ENCODE peak calls at places on chromosomes 4 and X, in nine cellular contexts. W is progenitor cell of endocrine pancreas; A is suprapubic skin; I is CD8-positive, alpha-beta T cell; X is AG09309; H is choroid plexus epithelial cell; E is upper lobe of right lung; V is glutamatergic neuron; T is psoas muscle. S is an unnamed sample.

GRCh38 chrX:15988661-15989603 is 134.3 kb upstream of the AP1S2 start:
- DNase-seq in T (no peak), V (no peak), W (no peak), E (no peak), H (peak; percentile 53), X (peak; percentile 25), I (no peak), A (no peak), S (no peak)

GRCh38 chr4:2962099-2962455 is 1.1 kb downstream of the NOP14 start:
- DNase-seq in I (peak; percentile 60), H (no peak), E (no peak), W (no peak), T (no peak), X (no peak), V (no peak), A (no peak), S (no peak)

GRCh38 chr4:9996319-9997110 is 24.8 kb downstream of the SLC2A9 start:
- DNase-seq in X (no peak), E (no peak), V (no peak), A (no peak), I (no peak), W (no peak), H (peak; percentile 80), T (no peak), S (no peak)

GRCh38 chr4:1722551-1723071 is 1.3 kb downstream of the TACC3 start:
- DNase-seq in T (peak; percentile 49), H (no peak), X (no peak), E (no peak), W (no peak), I (no peak), V (no peak), A (peak; percentile 63), S (no peak)

GRCh38 chr4:128823025-128823661 is 13.6 kb downstream of the JADE1 start:
- DNase-seq in W (no peak), T (no peak), E (no peak), X (peak; percentile 92), A (no peak), I (no peak), V (no peak), H (peak; percentile 81), S (no peak)

GRCh38 chrX:147877726-147878125 is 34.0 kb upstream of the FMR1 start:
- DNase-seq in X (no peak), A (no peak), I (no peak), H (no peak), E (no peak), W (no peak), T (no peak), V (no peak), S (no peak)

GRCh38 chr4:46648088-46648744 is 258.3 kb upstream of the GABRA2 start:
- DNase-seq in T (no peak), I (no peak), A (no peak), W (peak; percentile 24), H (peak; percentile 82), V (peak; percentile 21), E (no peak), X (no peak), S (no peak)

GRCh38 chr4:151291485-151291884 is 14.5 kb downstream of the PRSS48 start:
- DNase-seq in H (no peak), I (no peak), V (no peak), A (no peak), E (no peak), W (no peak), T (no peak), X (no peak), S (no peak)

GRCh38 chr4:148787831-148788477 is 345.7 kb upstream of the NR3C2 start:
- DNase-seq in H (peak; percentile 30), V (no peak), A (no peak), I (no peak), E (no peak), T (no peak), X (no peak), W (no peak), S (no peak)

GRCh38 chr4:185870437-185870836 is 58.4 kb upstream of the SORBS2 start:
- DNase-seq in A (no peak), W (no peak), T (no peak), I (no peak), V (no peak), E (no peak), X (no peak), H (no peak), S (no peak)

GRCh38 chr4:185863946-185864345 is 52.0 kb upstream of the SORBS2 start:
- DNase-seq in W (no peak), V (no peak), I (no peak), E (no peak), T (no peak), X (no peak), H (no peak), A (no peak), S (no peak)

GRCh38 chr4:185865901-185866328 is 53.9 kb upstream of the SORBS2 start:
- DNase-seq in W (no peak), T (no peak), E (no peak), V (no peak), H (peak; percentile 78), X (no peak), A (no peak), I (no peak), S (no peak)

GRCh38 chr4:185868983-185869938 is 57.3 kb upstream of the SORBS2 start:
- DNase-seq in E (no peak), V (peak; percentile 26), W (no peak), T (no peak), A (no peak), I (no peak), H (no peak), X (no peak), S (no peak)

DNA sequence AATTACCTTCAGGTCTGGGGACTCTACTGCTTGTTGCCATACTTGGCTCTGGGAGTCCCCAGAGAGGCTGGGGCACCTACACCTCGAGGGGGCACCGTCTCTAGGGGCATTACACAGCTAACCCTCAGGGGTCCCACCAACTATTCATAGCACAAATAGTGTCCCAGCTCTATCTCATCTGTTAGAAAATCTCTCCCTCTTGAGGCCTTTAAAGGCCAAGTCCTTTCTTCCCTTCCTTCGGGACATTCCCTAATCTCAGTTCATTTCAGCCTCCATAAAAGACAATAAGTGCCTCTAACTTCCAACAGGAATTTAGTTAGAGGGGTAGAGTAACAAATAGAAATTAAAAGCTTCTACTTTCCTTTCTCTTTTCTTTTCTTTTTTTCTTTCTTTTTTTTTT is 55.8 kb upstream of the SORBS2 start:
- DNase-seq in I (no peak), E (no peak), X (no peak), T (no peak), A (no peak), W (no peak), H (no peak), V (no peak), S (no peak)
- TF ChIP-seq CTCF in I (no peak), E (no peak), X (no peak), T (no peak), A (no peak), W (no peak), H (no peak), V (no peak), S (no peak)

GRCh38 chr4:81470456-81471327 is 1.0 kb downstream of the RASGEF1B start:
- DNase-seq in A (peak; percentile 74), W (no peak), X (no peak), H (peak; percentile 23), V (peak; percentile 56), I (peak; percentile 59), E (peak; percentile 75), T (peak; percentile 67), S (peak; percentile 94)

GRCh38 chr4:81473086-81473396 is 1.3 kb upstream of the RASGEF1B start:
- DNase-seq in T (no peak), H (no peak), V (no peak), I (no peak), W (no peak), X (no peak), A (no peak), E (no peak), S (no peak)

GRCh38 chr4:81471361-81472248 is at the start of gene RASGEF1B:
- DNase-seq in A (peak; percentile 93), T (peak; percentile 93), I (peak; percentile 95), V (peak; percentile 84), H (peak; percentile 66), X (no peak), W (peak; percentile 69), E (peak; percentile 98), S (peak; percentile 95)

GRCh38 chr4:81469774-81470455 is 1.8 kb downstream of the RASGEF1B start:
- DNase-seq in T (no peak), H (no peak), A (no peak), X (no peak), V (no peak), I (no peak), E (no peak), W (no peak), S (no peak)

GRCh38 chr4:81472249-81473085 is 760 bp upstream of the RASGEF1B start:
- DNase-seq in I (peak; percentile 78), E (no peak), A (no peak), T (no peak), X (no peak), W (no peak), H (peak; percentile 63), V (peak; percentile 41), S (peak; percentile 78)
- TF ChIP-seq CTCF in I (peak; percentile 31), E (peak; percentile 48), A (no peak), T (peak; percentile 16), X (no peak), W (peak; percentile 51), H (peak; percentile 44), V (peak; percentile 34), S (no peak)

DNA sequence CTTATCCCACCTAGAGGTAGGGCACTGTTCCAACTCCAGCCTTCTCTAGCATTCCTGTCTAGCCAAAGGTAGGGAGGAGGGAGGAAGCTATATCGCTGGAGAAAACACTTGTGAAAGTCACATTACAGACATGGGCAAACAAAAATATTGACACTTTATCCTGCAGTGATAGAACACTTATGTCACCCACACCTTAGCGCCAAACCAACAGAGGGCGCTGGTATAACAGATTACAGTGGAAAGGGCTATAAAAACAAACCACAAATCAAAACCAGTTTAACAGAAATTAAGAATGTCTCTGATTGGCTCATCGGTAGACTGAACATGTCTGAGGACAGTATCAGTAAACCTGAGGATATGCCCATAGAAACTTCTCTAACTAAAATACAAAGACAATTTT is 451.3 kb downstream of the TLL1 start:
- DNase-seq in W (no peak), E (no peak), X (no peak), V (peak; percentile 56), T (no peak), H (peak; percentile 54), A (no peak), I (no peak), S (no peak)
- TF ChIP-seq CTCF in W (peak; percentile 30), E (no peak), X (no peak), V (no peak), T (no peak), H (peak; percentile 60), A (no peak), I (no peak), S (no peak)

DNA sequence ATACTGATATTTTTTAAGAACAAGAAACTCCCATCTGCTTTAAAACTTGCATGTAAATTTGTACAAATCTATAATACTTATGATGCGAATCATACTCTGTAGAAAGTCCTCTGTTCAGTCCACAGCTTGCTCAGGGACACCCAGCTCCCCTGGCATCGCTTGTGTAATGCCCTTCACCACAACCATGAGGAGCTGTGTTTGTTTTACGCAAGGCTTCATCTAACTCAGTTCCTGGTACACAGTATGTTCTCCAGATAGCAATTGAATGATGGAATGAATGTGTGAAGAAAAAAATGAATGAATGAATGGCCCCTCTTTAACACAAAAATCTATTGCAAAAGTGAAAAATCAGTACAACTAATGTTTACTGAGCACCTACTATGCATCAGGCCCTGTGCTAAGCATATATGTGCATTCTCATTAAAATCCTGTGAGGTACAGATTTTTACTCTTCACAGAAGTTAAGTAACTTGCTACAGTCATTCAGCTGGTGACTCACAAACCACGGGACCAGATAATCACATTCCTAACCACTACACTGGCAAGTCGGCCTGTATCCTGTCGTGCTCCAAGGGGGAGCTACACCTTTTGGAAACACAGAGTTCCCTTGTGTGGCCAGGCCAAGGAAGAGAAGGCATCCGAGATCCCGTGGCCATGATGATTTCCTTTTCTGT is 58.7 kb upstream of the KDR start:
- DNase-seq in I (no peak), H (peak; percentile 98), A (peak; percentile 76), T (no peak), E (no peak), V (no peak), X (peak; percentile 73), W (no peak), S (no peak)
- TF ChIP-seq CTCF in I (no peak), H (no peak), A (no peak), T (no peak), E (no peak), V (no peak), X (no peak), W (no peak), S (no peak)